ENCODE peak calls at places on chromosomes 13 and 19, in four cellular contexts. B, W, A and Y are unnamed samples. For H3K4me1, the result is how much of the 10 kb centered on the place peaks cover.

GRCh38 chr13:98819382-98819781 is 66.9 kb upstream of the SLC15A1 start:
- DNase-seq in W (no peak), B (no peak), A (no peak), Y (no peak)

GRCh38 chr13:110352735-110353134 is 45.7 kb downstream of the COL4A2 start:
- DNase-seq in B (no peak), A (no peak), W (peak), Y (no peak)

GRCh38 chr13:75405976-75406703 is 75.8 kb downstream of the TBC1D4 start:
- DNase-seq in A (no peak), W (no peak), B (no peak), Y (no peak)

GRCh38 chr19:34649886-34650543 is 26.9 kb downstream of the SCGB2B2 start:
- DNase-seq in B (peak), A (no peak), W (no peak), Y (no peak)

GRCh38 chr13:73610799-73611592 is 523.2 kb downstream of the KLF12 start:
- DNase-seq in A (no peak), W (no peak), B (no peak), Y (no peak)

GRCh38 chr13:46324976-46325375 is 62.1 kb downstream of the RUBCNL start:
- DNase-seq in W (no peak), B (no peak), A (no peak), Y (no peak)

GRCh38 chr19:27966390-27966816 is 1246.5 kb downstream of the UQCRFS1 start:
- DNase-seq in A (no peak), B (no peak), W (no peak), Y (no peak)

GRCh38 chr13:21470785-21471184 is 11.7 kb upstream of the ZDHHC20 start:
- DNase-seq in A (no peak), B (no peak), W (no peak), Y (no peak)

GRCh38 chr19:13090511-13091231 is 12.0 kb downstream of the LYL1 start:
- DNase-seq in B (no peak), A (no peak), W (no peak), Y (no peak)

GRCh38 chr19:13093407-13094284 is 9.0 kb downstream of the LYL1 start:
- DNase-seq in A (peak), W (peak), B (peak), Y (no peak)

GRCh38 chr19:13091400-13092161 is 11.1 kb downstream of the LYL1 start:
- DNase-seq in W (no peak), B (no peak), A (no peak), Y (no peak)

GRCh38 chr19:13092608-13093260 is 9.9 kb downstream of the LYL1 start:
- DNase-seq in B (no peak), W (no peak), A (peak), Y (no peak)

DNA sequence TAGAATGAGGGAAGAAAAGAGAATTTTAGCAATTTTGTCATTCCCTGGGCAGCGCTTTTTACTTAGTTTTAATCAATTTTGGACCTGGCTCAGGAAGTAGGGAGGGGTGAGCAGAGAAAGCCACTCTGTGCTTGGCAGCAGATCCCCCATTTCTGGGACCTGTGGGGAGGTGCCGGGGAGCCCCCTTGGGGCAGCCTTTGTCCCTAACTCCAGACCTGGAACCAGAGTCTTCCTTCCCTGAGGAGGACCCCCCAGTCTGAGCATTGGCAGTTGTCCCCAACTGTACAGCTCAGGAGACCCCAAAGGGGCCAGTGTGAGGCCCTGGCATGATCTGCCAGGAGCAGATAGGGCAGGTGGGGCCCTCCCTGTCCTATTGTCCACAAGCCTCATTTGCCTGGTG is 10.5 kb downstream of the LYL1 start:
- DNase-seq in A (no peak), W (no peak), B (no peak), Y (no peak)
- H3K4me1 ChIP-seq in A (under half), W (under half), B (under half), Y (half or more)

GRCh38 chr19:49855676-49856573 is 5.0 kb downstream of the PTOV1 start:
- DNase-seq in B (no peak), A (no peak), W (no peak), Y (no peak)
- TF ChIP-seq TCF7L2 in B (no peak), A (no peak), W (no peak), Y (no peak)

GRCh38 chr13:51589793-51590192 is 5.5 kb downstream of the WDFY2 start:
- DNase-seq in B (no peak), A (no peak), W (no peak), Y (no peak)

GRCh38 chr13:51599444-51600176 is 15.3 kb downstream of the WDFY2 start:
- DNase-seq in W (peak), A (no peak), B (no peak), Y (no peak)

GRCh38 chr13:51590231-51590630 is 6.0 kb downstream of the WDFY2 start:
- DNase-seq in W (no peak), B (no peak), A (no peak), Y (no peak)

GRCh38 chr13:51590966-51591627 is 6.8 kb downstream of the WDFY2 start:
- DNase-seq in B (no peak), W (peak), A (peak), Y (peak)

DNA sequence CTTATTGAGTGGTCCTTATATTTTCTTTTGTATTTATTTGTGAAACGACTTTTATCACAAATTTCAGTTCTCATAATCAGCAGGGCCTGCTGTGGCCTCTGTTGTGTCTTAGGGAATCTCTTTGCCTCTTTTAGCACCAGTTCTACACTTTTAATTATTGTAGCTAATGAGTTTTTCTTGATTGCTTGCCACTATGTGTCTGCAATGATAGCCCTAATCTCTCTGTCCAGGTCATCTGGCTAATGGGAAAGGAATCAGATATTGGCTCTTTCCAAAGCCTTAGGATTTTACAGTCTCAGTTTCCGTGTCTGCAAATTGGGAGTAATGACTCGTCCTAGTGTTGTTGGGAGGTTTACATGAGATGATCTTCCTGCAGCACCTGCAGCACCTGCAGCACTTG is 10.2 kb downstream of the WDFY2 start:
- DNase-seq in B (no peak), A (no peak), W (no peak), Y (no peak)
- H3K4me1 ChIP-seq in B (under half), A (half or more), W (under half), Y (under half)

GRCh38 chr19:55487884-55488687 is at the start of gene SSC5D:
- DNase-seq in W (peak), A (no peak), B (no peak), Y (no peak)
- TF ChIP-seq TCF7L2 in W (no peak), A (no peak), B (no peak), Y (no peak)

GRCh38 chr19:1852729-1853128 is 4.4 kb upstream of the REXO1 start:
- DNase-seq in A (no peak), W (no peak), B (no peak), Y (no peak)

GRCh38 chr19:1852294-1852646 is 4.0 kb upstream of the REXO1 start:
- DNase-seq in W (no peak), A (no peak), B (no peak), Y (no peak)

GRCh38 chr19:1849999-1850398 is 1.7 kb upstream of the REXO1 start:
- DNase-seq in W (no peak), A (no peak), B (no peak), Y (no peak)

GRCh38 chr19:1851581-1852293 is 3.5 kb upstream of the REXO1 start:
- DNase-seq in A (no peak), B (no peak), W (no peak), Y (no peak)

GRCh38 chr19:1850809-1851544 is 2.7 kb upstream of the REXO1 start:
- DNase-seq in B (no peak), W (no peak), A (no peak), Y (no peak)
- H3K4me1 ChIP-seq in B (half or more), W (under half), A (under half), Y (under half)

DNA sequence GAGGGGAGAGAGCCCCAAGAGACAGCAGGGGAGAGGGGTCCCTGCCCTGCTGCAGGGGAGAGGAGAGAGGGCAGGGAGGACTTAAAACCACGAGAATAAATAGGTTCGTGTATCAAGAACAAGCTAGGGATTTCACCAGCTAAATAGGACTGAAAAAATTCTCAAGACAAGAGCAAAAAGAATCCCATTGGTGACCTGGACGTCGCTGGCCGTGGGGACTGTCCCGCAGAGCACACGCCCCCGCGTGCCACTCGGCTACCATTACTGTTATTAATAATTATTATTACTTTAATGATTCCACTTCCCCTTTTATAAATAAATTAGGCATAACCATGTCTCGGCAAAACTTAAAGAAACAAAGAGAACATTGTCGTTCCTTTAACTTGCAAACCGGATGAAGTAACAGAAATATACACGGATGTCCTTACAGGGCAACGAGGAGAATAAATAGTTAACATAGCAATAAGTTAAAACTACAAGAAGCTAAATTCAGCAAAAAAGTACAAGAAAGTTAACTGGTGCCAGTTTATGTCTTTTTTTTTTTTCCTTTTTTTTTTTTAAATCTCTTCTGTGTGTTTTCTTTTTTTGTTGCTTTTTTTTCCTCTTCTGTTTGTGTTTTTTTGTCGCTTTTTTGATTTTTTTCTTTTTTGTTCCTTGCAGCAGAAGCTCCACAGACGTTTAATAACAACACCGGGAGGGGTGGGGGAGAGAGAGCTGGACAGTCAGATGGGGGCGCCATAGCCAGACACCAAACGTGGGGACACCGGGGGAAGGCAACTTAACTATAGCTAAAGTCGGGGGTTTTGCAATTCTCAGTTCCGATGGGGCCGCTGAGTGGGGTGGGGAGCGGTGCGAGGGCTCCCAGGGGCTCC is 16.7 kb downstream of the PRKCSH start:
- DNase-seq in A (no peak), B (no peak), W (peak), Y (no peak)
- TF ChIP-seq TCF7L2 in A (no peak), B (no peak), W (no peak), Y (no peak)

GRCh38 chr19:16446108-16447014 is 25.4 kb downstream of the EPS15L1 start:
- DNase-seq in A (no peak), W (no peak), B (no peak), Y (no peak)
- H3K4me1 ChIP-seq in A (under half), W (under half), B (under half), Y (under half)

GRCh38 chr19:32453736-32454135 is 48.2 kb downstream of the DPY19L3 start:
- DNase-seq in A (no peak), B (no peak), W (no peak), Y (no peak)

GRCh38 chr19:32448026-32448425 is 42.5 kb downstream of the DPY19L3 start:
- DNase-seq in W (no peak), B (no peak), A (no peak), Y (no peak)

DNA sequence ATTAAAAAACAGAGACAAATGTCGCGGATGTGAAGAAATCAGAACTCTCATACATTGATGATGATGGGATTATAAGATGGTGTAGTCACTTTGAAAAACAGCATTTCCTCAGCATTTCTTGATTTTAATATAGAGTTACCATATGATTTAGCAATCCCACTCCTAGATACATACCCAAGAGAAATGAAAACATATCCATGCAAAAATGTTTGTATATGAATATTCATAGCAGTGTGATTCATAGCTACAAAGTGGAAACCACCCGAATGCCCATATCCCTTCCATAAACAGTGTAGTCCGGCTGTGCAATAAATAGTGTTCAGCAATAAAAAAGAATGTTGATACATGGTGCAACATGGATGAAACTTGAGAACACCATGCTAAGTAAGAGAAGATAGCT is 44.6 kb downstream of the DPY19L3 start:
- DNase-seq in A (no peak), B (no peak), W (no peak), Y (no peak)
- TF ChIP-seq TCF7L2 in A (no peak), B (no peak), W (no peak), Y (no peak)

GRCh38 chr19:40457953-40458596 is 7.5 kb downstream of the BLVRB start:
- DNase-seq in B (no peak), W (no peak), A (no peak), Y (no peak)
- H3K4me1 ChIP-seq in B (under half), W (under half), A (under half), Y (under half)

DNA sequence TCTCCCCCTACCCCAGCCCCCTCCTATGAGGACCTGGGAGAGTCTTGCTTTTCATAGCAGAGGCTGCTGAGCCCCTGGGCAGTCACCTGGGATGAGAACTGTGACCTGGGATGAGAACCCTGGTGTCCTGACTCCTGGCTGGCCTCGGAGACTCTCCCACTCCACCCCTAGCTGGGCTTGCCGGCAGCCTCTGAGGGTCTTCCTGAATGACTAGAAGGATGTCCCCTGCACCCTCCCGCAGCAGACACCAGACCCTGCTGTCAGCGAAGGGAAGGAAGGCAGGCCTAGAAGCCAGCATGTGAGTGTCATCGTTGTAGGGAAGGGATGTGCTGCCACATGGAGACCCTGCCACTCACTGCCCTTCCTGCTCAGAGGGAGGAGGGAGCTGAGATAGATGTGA is 203.4 kb upstream of the ZNF536 start:
- DNase-seq in B (no peak), W (no peak), A (no peak), Y (no peak)
- TF ChIP-seq TCF7L2 in B (no peak), W (no peak), A (no peak), Y (no peak)